ENCODE peak calls at places on chromosomes 12 and 14, in seven cellular contexts. I is stomach; H is CD4-positive, alpha-beta T cell; Z is A549; O is brain microvascular endothelial cell; S is breast epithelium; R is GM23338. E is an unnamed sample.

GRCh38 chr12:46221255-46222128 is 47.4 kb downstream of the SLC38A1 start:
- DNase-seq in O (peak; percentile 32), Z (no peak), S (no peak), H (no peak), I (no peak), R (no peak), E (no peak)

GRCh38 chr14:92847220-92848148 is 53.4 kb downstream of the GOLGA5 start:
- DNase-seq in S (no peak), O (no peak), I (no peak), H (no peak), Z (no peak), R (no peak), E (no peak)

GRCh38 chr12:86600664-86601231 is 344.6 kb upstream of the MGAT4C start:
- DNase-seq in O (no peak), R (no peak), H (no peak), I (no peak), S (no peak), Z (no peak), E (no peak)

GRCh38 chr12:109959411-109960093 is 36.6 kb downstream of the GIT2 start:
- DNase-seq in I (no peak), Z (no peak), H (no peak), O (no peak), S (no peak), R (no peak), E (no peak)

GRCh38 chr12:93537769-93538168 is 34.7 kb upstream of the SOCS2 start:
- DNase-seq in I (no peak), R (peak; percentile 53), S (no peak), O (no peak), Z (no peak), H (no peak), E (no peak)

GRCh38 chr14:100056964-100057817 is 8.0 kb upstream of the EVL start:
- DNase-seq in O (peak; percentile 35), S (no peak), R (peak; percentile 46), H (no peak), I (no peak), Z (peak; percentile 23), E (no peak)

GRCh38 chr12:779745-780734 is 27.7 kb downstream of the WNK1 start:
- DNase-seq in Z (peak; percentile 39), I (no peak), O (peak; percentile 13), H (no peak), R (no peak), S (no peak), E (no peak)

GRCh38 chr14:33647385-33647786 is 303.5 kb downstream of the EGLN3 start:
- DNase-seq in H (no peak), O (peak; percentile 97), I (no peak), R (no peak), Z (peak; percentile 20), S (no peak), E (no peak)

GRCh38 chr14:64891173-64891838 is 11.6 kb upstream of the SPTB start:
- DNase-seq in S (no peak), I (no peak), H (no peak), R (no peak), O (no peak), Z (no peak), E (no peak)

DNA sequence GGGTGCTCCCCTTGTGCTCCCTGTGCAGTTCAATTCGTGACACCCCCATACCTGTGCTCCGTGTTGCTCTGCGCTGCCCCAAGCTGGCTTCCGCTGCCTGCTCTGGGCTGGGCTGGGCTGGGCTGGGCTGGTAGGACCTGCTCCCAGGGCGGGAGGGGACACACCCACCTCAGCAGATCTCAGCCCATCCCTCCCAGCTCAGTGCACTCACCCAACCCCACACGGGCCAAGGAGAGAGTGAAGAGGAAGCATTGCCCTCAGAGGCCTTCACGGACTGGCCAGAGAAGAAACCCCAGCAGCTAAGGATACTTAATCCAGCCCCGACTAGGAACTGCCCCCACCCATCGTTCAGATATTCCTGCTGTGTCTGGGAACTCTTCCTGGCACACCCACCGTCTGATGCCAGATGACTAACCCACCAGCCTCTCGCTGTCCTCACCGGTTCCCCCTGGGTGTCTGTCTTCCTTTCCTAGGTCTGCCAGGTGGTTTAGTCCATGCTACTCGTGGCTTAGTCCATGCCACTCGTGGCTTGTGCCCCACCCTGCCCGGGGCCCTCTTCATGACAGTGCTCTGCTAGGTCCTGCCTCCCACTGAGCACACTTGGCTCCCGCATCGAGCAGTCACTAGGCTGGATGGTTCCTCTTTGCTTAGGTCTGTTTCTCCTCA is at the start of gene LPAR5:
- DNase-seq in Z (peak; percentile 66), O (peak; percentile 12), S (no peak), I (peak; percentile 78), H (no peak), R (peak; percentile 58), E (peak; percentile 35)
- H3K27ac ChIP-seq in Z (peak within 1 kb of the TSS; percentile 63), O (no peak within 1 kb of the TSS), S (peak within 1 kb of the TSS; percentile 42), I (peak within 1 kb of the TSS; percentile 50), H (peak within 1 kb of the TSS; percentile 35), R (no peak within 1 kb of the TSS), E (peak within 1 kb of the TSS; percentile 41)

GRCh38 chr12:57242329-57242690 is 8.7 kb downstream of the STAC3 start:
- DNase-seq in I (peak; percentile 58), S (peak; percentile 60), O (no peak), Z (no peak), R (no peak), H (no peak), E (peak; percentile 73)

GRCh38 chr12:57240069-57240921 is 10.7 kb downstream of the STAC3 start:
- DNase-seq in O (no peak), R (peak; percentile 67), Z (peak; percentile 65), I (peak; percentile 52), S (peak; percentile 48), H (peak; percentile 65), E (peak; percentile 54)

GRCh38 chr12:57239587-57240068 is 10.1 kb downstream of the SHMT2 start:
- DNase-seq in S (no peak), H (no peak), R (peak; percentile 44), O (no peak), Z (no peak), I (no peak), E (no peak)

GRCh38 chr12:57241556-57242310 is 9.3 kb downstream of the STAC3 start:
- DNase-seq in H (no peak), I (no peak), O (no peak), R (peak; percentile 20), S (no peak), Z (no peak), E (no peak)

DNA sequence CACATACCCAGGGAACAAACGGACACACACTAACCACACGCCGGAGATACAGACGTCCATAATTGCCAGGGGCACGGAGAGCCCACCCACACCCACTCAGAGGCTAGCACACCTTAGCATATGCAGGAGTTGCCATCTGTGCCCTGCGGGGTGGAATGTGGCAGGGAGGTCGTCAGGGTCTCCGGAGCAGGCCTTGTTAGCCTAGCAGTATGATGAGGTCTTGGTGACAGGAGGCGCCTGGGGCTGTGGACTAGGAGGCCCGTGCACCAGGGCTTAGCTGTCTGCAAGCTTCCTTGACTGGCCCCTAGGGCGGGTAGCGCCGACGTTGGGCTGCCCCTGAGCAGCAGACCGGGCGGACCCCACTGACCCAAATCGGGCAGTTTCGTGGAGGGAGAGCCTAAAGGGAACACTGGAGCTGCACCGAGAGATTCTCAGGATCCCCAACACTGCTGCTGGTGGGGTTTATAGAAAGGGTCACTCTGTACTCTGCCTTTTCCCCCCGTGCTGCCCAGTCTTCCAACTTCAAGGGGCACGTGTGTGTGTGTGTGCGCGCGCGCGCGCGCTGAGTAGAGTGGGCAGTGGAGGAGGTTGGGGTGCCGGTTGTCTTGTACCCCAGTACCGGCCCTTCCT is 9.9 kb downstream of the STAC3 start:
- DNase-seq in O (no peak), I (no peak), S (no peak), R (peak; percentile 81), H (no peak), Z (peak; percentile 59), E (no peak)
- TF ChIP-seq CTCF in O (no peak), I (no peak), S (no peak), R (no peak), H (no peak), Z (no peak), E (no peak)

GRCh38 chr12:12835378-12836145 is 22.4 kb downstream of the DDX47 start:
- DNase-seq in I (no peak), H (no peak), O (peak; percentile 52), S (no peak), Z (peak; percentile 74), R (no peak), E (no peak)
- H3K27ac ChIP-seq in I (peak overlapping the region; percentile 65), H (no peak overlapping the region), O (peak overlapping the region; percentile 37), S (peak overlapping the region; percentile 62), Z (peak overlapping the region; percentile 88), R (no peak overlapping the region), E (no peak overlapping the region)

GRCh38 chr12:39103552-39104165 is 198.3 kb upstream of the CPNE8 start:
- DNase-seq in S (no peak), Z (peak; percentile 75), R (peak; percentile 87), I (no peak), H (no peak), O (peak; percentile 24), E (no peak)
- TF ChIP-seq CTCF in S (peak; percentile 47), Z (peak; percentile 80), R (peak; percentile 89), I (no peak), H (peak; percentile 53), O (peak; percentile 67), E (peak; percentile 77)

DNA sequence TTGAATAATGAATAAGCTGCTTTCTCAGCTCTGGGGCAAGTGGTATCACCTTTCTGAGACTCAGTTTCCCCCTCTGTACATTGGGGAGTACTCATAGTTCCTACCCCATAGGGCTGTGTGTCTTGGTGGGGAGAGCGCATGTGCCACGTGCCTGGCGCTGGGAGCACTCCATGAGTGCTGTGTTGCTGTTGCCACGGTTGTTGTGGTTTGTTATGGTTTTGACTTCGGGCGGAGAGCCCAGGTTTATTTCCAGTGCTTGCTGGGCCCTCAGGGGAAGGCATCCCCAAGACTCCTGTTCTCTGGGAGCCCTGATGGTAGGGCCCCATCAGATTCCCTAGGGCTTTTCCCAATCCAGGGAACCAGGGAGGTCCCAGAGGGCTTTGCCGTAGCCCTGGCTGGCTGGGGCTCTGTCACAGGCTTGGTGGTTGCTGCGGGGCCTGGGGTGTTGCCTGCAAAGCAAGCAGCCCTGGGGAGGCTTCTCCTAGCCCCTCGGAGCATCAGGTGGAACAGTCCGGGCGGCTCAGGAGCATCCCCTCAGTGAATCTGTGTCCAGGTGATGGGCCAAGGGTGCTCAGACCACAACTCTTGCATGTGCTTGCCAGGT is 18.6 kb downstream of the SH2B3 start:
- DNase-seq in H (no peak), O (no peak), S (no peak), I (no peak), R (no peak), Z (no peak), E (no peak)
- H3K27ac ChIP-seq in H (no peak overlapping the region), O (peak overlapping the region; percentile 17), S (no peak overlapping the region), I (no peak overlapping the region), R (peak overlapping the region; percentile 59), Z (no peak overlapping the region), E (no peak overlapping the region)

DNA sequence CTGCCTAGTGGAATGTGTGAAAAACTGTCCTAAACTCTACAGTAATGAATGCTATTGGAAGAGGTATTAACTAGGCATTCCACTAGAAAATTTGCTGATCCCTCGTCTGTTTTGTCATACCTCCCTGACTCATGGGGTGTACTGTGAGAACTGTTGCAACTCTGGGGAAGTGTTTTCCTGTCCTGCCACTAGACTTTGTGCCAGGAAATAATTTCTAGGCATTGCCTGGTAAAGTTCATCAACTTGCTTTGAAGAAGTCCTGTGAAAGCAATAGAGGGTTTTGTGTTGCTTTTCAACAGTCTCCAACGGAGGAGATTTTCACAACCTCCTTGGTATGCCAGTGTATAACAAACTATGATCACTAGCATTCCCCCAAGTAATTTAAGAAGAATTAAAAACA is 139.9 kb downstream of the AKAP6 start:
- DNase-seq in I (no peak), Z (peak; percentile 45), H (no peak), R (no peak), O (peak; percentile 77), S (no peak), E (no peak)
- TF ChIP-seq CTCF in I (no peak), Z (no peak), H (no peak), R (no peak), O (no peak), S (no peak), E (no peak)

GRCh38 chr12:89309452-89309802 is 42.9 kb downstream of the DUSP6 start:
- DNase-seq in R (no peak), Z (no peak), H (no peak), O (no peak), S (no peak), I (no peak), E (no peak)
- H3K27ac ChIP-seq in R (no peak overlapping the region), Z (no peak overlapping the region), H (no peak overlapping the region), O (no peak overlapping the region), S (no peak overlapping the region), I (no peak overlapping the region), E (no peak overlapping the region)